ENCODE peak calls at places on chromosomes 6 and 20, in eight cellular contexts. E, S, I, Y, U, C, G and L are unnamed samples.
A peak's percentile ranks its signal among the peaks of the same experiment; 100 is the strongest.

GRCh38 chr6:81808834-81809598 is 56.5 kb upstream of the TENT5A start:
- DNase-seq in E (no peak), S (no peak), I (no peak), Y (no peak), U (no peak), C (no peak), G (no peak), L (no peak)

GRCh38 chr20:62707281-62707941 is 1.2 kb upstream of the NTSR1 start:
- DNase-seq in E (no peak), S (peak; percentile 11), I (no peak), Y (no peak), U (no peak), C (no peak), G (no peak), L (no peak)

GRCh38 chr6:26056583-26057350 is 30.5 kb upstream of the HFE start:
- DNase-seq in E (peak; percentile 59), S (peak; percentile 31), I (peak; percentile 8), Y (no peak), U (no peak), C (peak; percentile 52), G (peak; percentile 80), L (peak; percentile 11)

GRCh38 chr6:170137176-170137891 is 153.5 kb downstream of the DLL1 start:
- DNase-seq in E (no peak), S (peak; percentile 3), I (no peak), Y (no peak), U (no peak), C (no peak), G (no peak), L (no peak)

GRCh38 chr20:45041464-45042337 is 59.2 kb downstream of the KCNS1 start:
- DNase-seq in E (peak; percentile 96), S (no peak), I (no peak), Y (no peak), U (no peak), C (peak; percentile 11), G (no peak), L (no peak)

GRCh38 chr6:46271107-46271506 is 100.3 kb upstream of the ENPP5 start:
- DNase-seq in E (no peak), S (no peak), I (no peak), Y (no peak), U (no peak), C (no peak), G (no peak), L (no peak)

GRCh38 chr20:18055261-18055660 is 2.5 kb downstream of the OVOL2 start:
- DNase-seq in E (peak; percentile 82), S (no peak), I (no peak), Y (no peak), U (no peak), C (no peak), G (no peak), L (no peak)

GRCh38 chr6:170276369-170277057 is 14.4 kb downstream of the DLL1 start:
- DNase-seq in E (no peak), S (no peak), I (no peak), Y (no peak), U (no peak), C (no peak), G (no peak), L (no peak)

GRCh38 chr6:115753446-115753845 is 307.2 kb downstream of the FRK start:
- DNase-seq in E (no peak), S (no peak), I (no peak), Y (no peak), U (no peak), C (no peak), G (no peak), L (no peak)

GRCh38 chr6:149289192-149289741 is 28.2 kb upstream of the TAB2 start:
- DNase-seq in E (no peak), S (no peak), I (no peak), Y (no peak), U (no peak), C (no peak), G (no peak), L (no peak)

GRCh38 chr6:132843316-132844040 is 29.1 kb downstream of the RPS12 start:
- DNase-seq in E (no peak), S (no peak), I (no peak), Y (no peak), U (no peak), C (no peak), G (no peak), L (no peak)